ENCODE peak calls at places on chromosomes 12 and 14, in six cellular contexts. J is NB4, L is aorta, B is cardiac muscle cell, H is choroid plexus epithelial cell, K is pancreas. P is an unnamed sample.

GRCh38 chr14:75049136-75049535 is 2.1 kb downstream of the MLH3 start:
- DNase-seq in J (no peak), L (no peak), B (no peak), H (no peak), K (no peak), P (no peak)

GRCh38 chr14:51548187-51548586 is 103.5 kb upstream of the FRMD6 start:
- DNase-seq in J (no peak), L (no peak), B (no peak), H (no peak), K (no peak), P (no peak)

GRCh38 chr12:121579190-121579791 is 1.5 kb downstream of the KDM2B start:
- DNase-seq in J (peak), L (peak), B (peak), H (no peak), K (peak), P (peak)

GRCh38 chr12:64452559-64453329 is 824 bp downstream of the TBK1 start:
- DNase-seq in J (peak), L (no peak), B (peak), H (peak), K (no peak), P (no peak)

GRCh38 chr12:95693689-95694088 is 96.9 kb downstream of the NTN4 start:
- DNase-seq in J (no peak), L (no peak), B (no peak), H (no peak), K (no peak), P (no peak)

GRCh38 chr12:105341010-105341409 is 10.5 kb downstream of the C12orf75 start:
- DNase-seq in J (no peak), L (no peak), B (no peak), H (peak), K (no peak), P (no peak)

GRCh38 chr14:76201162-76201561 is 49.4 kb downstream of the GPATCH2L start:
- DNase-seq in J (no peak), L (no peak), B (no peak), H (peak), K (no peak), P (no peak)

GRCh38 chr12:70982991-70983390 is 62.5 kb upstream of the PTPRR start:
- DNase-seq in J (no peak), L (no peak), B (no peak), H (peak), K (no peak), P (no peak)

GRCh38 chr14:106831322-106831720 is 1304.9 kb downstream of the TMEM121 start:
- DNase-seq in J (peak), L (peak), B (no peak), H (peak), K (peak), P (no peak)

GRCh38 chr14:65251213-65251612 is 148.9 kb upstream of the MAX start:
- DNase-seq in J (peak), L (no peak), B (no peak), H (peak), K (no peak), P (no peak)

GRCh38 chr14:106417224-106418049 is 891.1 kb downstream of the TMEM121 start:
- DNase-seq in J (peak), L (peak), B (no peak), H (peak), K (peak), P (no peak)

GRCh38 chr12:69252033-69252432 is 12.7 kb downstream of the CPSF6 start:
- DNase-seq in J (peak), L (no peak), B (no peak), H (peak), K (no peak), P (no peak)

GRCh38 chr12:23704992-23705943 is 244.2 kb downstream of the SOX5 start:
- DNase-seq in J (no peak), L (no peak), B (peak), H (no peak), K (no peak), P (no peak)

DNA sequence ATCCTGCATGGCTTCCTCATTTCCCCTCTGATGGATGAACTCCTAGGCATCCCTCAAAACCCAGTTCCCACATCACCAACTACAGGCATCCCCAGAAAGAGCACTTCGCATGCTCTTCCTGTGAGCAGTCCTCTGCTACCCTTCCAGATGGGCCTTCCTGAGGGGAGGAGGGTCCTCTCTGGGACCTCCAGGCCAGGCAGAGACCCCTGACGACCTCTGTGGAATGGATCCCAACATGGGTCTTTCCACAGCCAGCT is 1.9 kb downstream of the AKT1 start:
- DNase-seq in J (no peak), L (no peak), B (no peak), H (no peak), K (no peak), P (no peak)
- H3K4me3 ChIP-seq in J (peak), L (no peak), B (no peak), H (peak), K (peak), P (peak)

DNA sequence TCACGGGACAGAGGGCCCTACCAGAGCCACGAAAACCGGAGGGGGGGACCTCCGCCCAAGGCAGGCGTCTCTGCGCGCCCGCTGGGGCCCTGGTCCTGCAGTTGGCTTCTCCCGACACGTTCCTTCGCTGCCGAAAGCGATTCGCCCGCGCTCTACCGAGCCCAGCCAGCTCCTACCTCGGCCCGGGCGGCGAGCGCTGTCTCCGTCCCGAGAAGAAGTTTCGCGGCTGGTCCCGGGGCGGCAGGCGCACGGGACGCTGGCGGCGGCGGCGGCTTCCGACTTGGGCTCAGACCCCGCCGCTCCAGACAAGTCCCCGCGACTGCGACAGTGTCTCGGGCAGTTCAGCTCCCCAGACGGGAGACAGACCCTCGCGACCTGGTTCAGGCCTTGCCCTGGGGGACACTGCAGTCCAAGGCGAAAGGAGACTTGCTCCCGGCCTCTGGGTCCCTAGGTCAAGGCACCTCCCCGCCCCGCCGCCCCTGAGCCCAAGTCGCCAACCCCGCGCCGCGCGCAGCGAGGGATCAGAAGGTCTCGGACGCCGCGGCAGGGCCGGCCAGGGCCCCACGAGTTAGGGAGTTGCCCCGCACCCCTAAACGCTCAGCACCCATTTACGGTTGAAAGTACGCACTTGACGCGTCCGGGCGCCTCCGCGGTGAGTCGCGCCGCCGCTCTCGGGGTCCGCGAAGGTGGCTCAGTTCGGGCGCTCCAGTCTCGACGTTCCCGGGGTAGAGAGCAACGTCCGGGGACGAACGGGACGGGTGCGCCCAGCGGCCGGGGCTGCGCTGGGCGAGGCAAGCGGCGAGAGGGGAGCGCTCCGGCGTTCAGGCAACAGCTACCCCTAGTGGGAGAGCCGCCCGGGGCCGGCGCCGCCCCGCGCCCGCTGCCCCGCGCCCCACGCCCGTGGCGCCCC is 1.4 kb upstream of the DIO3 start:
- DNase-seq in J (no peak), L (no peak), B (peak), H (peak), K (peak), P (no peak)
- H3K4me3 ChIP-seq in J (no peak), L (no peak), B (peak), H (no peak), K (peak), P (peak)

GRCh38 chr12:48695859-48696258 is 13.8 kb upstream of the KANSL2 start:
- DNase-seq in J (no peak), L (no peak), B (no peak), H (no peak), K (no peak), P (no peak)
- H3K4me3 ChIP-seq in J (no peak), L (no peak), B (no peak), H (no peak), K (no peak), P (no peak)

DNA sequence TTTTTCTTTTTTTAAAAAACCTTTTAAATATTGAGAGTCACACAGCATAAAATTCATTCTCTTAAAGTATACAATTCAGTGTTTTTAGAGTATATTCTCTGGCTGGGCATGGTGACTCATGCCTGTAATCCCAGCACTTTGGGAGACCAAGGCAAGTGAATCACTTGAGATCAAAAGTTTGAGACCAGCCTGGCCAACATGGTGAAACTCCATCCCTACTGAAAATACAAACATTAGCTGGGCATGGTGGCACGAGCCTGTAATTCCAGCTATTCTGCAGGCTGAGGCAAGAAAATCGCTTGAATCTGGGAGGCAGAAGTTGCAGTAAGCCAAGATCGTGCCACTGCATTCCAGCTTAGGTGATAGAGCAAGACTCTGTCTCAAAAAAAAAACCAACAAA is 68.4 kb upstream of the BCAT1 start:
- DNase-seq in J (no peak), L (no peak), B (no peak), H (peak), K (no peak), P (no peak)
- H3K4me3 ChIP-seq in J (no peak), L (no peak), B (no peak), H (no peak), K (no peak), P (no peak)

GRCh38 chr12:66832997-66833396 is 154.1 kb upstream of the GRIP1 start:
- DNase-seq in J (no peak), L (no peak), B (no peak), H (no peak), K (no peak), P (no peak)

GRCh38 chr12:66831495-66831894 is 152.6 kb upstream of the GRIP1 start:
- DNase-seq in J (no peak), L (no peak), B (no peak), H (no peak), K (no peak), P (no peak)

GRCh38 chr12:66837311-66837627 is 158.4 kb upstream of the GRIP1 start:
- DNase-seq in J (no peak), L (no peak), B (no peak), H (no peak), K (no peak), P (no peak)

GRCh38 chr12:66836623-66837310 is 157.9 kb upstream of the GRIP1 start:
- DNase-seq in J (no peak), L (no peak), B (no peak), H (no peak), K (no peak), P (no peak)
- H3K4me3 ChIP-seq in J (no peak), L (no peak), B (no peak), H (no peak), K (no peak), P (no peak)

GRCh38 chr14:95502381-95502950 is 14.0 kb downstream of the SYNE3 start:
- DNase-seq in J (no peak), L (no peak), B (no peak), H (no peak), K (no peak), P (no peak)

GRCh38 chr14:95504135-95505029 is 12.1 kb downstream of the SYNE3 start:
- DNase-seq in J (no peak), L (peak), B (no peak), H (peak), K (no peak), P (no peak)

GRCh38 chr14:95505030-95505589 is 11.3 kb downstream of the SYNE3 start:
- DNase-seq in J (no peak), L (peak), B (no peak), H (no peak), K (no peak), P (no peak)

GRCh38 chr14:95500772-95501401 is 15.6 kb downstream of the SYNE3 start:
- DNase-seq in J (no peak), L (peak), B (no peak), H (peak), K (no peak), P (no peak)

DNA sequence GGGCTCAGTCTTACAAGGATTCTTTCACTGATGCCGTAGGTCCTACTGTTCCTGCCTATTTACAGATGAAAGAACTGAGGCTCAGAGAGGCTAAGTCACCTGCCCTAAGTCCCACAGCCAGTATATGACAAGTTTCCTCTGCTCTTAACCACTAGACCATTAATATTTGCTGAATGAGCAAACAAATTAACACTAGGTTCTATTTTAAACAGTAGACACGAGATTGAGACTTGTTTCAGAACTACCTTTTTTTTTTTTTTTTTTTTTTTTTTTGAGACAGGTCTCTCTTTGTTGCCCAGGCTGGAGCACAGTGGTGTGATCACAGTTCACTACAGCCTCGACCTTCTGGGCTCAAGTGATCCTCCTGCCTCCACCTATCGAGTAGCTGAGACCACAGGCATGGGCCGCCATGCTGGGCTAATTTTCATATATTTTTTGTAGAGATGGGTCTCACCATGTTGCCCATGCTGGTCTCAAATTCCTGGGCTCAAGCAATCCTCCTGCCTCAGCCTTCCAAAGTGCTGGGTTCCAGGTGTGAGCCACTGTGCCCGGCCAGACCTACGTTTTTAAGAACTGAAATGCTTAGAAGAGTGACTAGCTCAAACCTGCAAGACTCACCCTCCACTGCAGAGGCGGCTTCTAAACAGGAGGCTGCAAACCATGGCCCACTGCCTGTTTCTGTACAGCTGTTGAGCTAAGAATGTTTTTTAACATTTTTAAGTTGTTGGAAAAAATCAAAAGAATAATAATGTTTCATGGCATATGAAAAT is 12.9 kb downstream of the SYNE3 start:
- DNase-seq in J (no peak), L (peak), B (no peak), H (peak), K (no peak), P (no peak)
- H3K4me3 ChIP-seq in J (no peak), L (no peak), B (no peak), H (no peak), K (no peak), P (no peak)

P was measured in neuronal stem cell.